ENCODE peak calls at places on chromosomes 3 and 15, in five cellular contexts. One of them, this sample, is unnamed.

GRCh38 chr3:59862686-59863085 is 812.9 kb upstream of the CFAP20DC start:
- DNase-seq in fibroblast of lung: peak; percentile 24
- DNase-seq in SK-N-SH: no peak
- DNase-seq in GM23338: no peak
- DNase-seq in H9: no peak
- DNase-seq in this sample: no peak

GRCh38 chr3:11331101-11331500 is 58.9 kb downstream of the ATG7 start:
- DNase-seq in fibroblast of lung: peak; percentile 4
- DNase-seq in SK-N-SH: no peak
- DNase-seq in GM23338: no peak
- DNase-seq in H9: no peak
- DNase-seq in this sample: peak; percentile 82

GRCh38 chr3:45180051-45180450 is 33.9 kb upstream of the CDCP1 start:
- DNase-seq in fibroblast of lung: peak; percentile 63
- DNase-seq in SK-N-SH: no peak
- DNase-seq in GM23338: no peak
- DNase-seq in H9: no peak
- DNase-seq in this sample: peak; percentile 96

GRCh38 chr3:188510366-188510765 is 356.4 kb downstream of the LPP start:
- DNase-seq in fibroblast of lung: peak; percentile 87
- DNase-seq in SK-N-SH: no peak
- DNase-seq in GM23338: no peak
- DNase-seq in H9: no peak
- DNase-seq in this sample: peak; percentile 75

GRCh38 chr15:73873889-73874511 is 636 bp downstream of the TBC1D21 start:
- DNase-seq in fibroblast of lung: peak; percentile 78
- DNase-seq in SK-N-SH: peak; percentile 55
- DNase-seq in GM23338: peak; percentile 82
- DNase-seq in H9: peak; percentile 24
- DNase-seq in this sample: no peak

GRCh38 chr3:190130037-190130436 is 9.3 kb upstream of the P3H2 start:
- DNase-seq in fibroblast of lung: no peak
- DNase-seq in SK-N-SH: no peak
- DNase-seq in GM23338: no peak
- DNase-seq in H9: no peak
- DNase-seq in this sample: no peak

GRCh38 chr15:100073982-100074381 is 267.8 kb downstream of the ADAMTS17 start:
- DNase-seq in fibroblast of lung: no peak
- DNase-seq in SK-N-SH: no peak
- DNase-seq in GM23338: no peak
- DNase-seq in H9: no peak
- DNase-seq in this sample: no peak

GRCh38 chr15:77347197-77347596 is 72.7 kb downstream of the PEAK1 start:
- DNase-seq in fibroblast of lung: no peak
- DNase-seq in SK-N-SH: no peak
- DNase-seq in GM23338: no peak
- DNase-seq in H9: no peak
- DNase-seq in this sample: no peak

GRCh38 chr15:40108061-40108854 is 421 bp downstream of the BMF start:
- DNase-seq in fibroblast of lung: peak; percentile 66
- DNase-seq in SK-N-SH: peak; percentile 66
- DNase-seq in GM23338: peak; percentile 53
- DNase-seq in H9: no peak
- DNase-seq in this sample: peak; percentile 96

GRCh38 chr15:58361291-58361759 is 70.5 kb upstream of the LIPC start:
- DNase-seq in fibroblast of lung: peak; percentile 98
- DNase-seq in SK-N-SH: no peak
- DNase-seq in GM23338: no peak
- DNase-seq in H9: no peak
- DNase-seq in this sample: peak; percentile 86

GRCh38 chr15:72057548-72058091 is 60.3 kb downstream of the MYO9A start:
- DNase-seq in fibroblast of lung: no peak
- DNase-seq in SK-N-SH: no peak
- DNase-seq in GM23338: peak; percentile 30
- DNase-seq in H9: no peak
- DNase-seq in this sample: no peak

GRCh38 chr3:44030690-44031344 is 210.9 kb upstream of the TOPAZ1 start:
- DNase-seq in fibroblast of lung: peak; percentile 12
- DNase-seq in SK-N-SH: no peak
- DNase-seq in GM23338: no peak
- DNase-seq in H9: no peak
- DNase-seq in this sample: no peak

GRCh38 chr3:139434764-139435291 is 41.5 kb downstream of the RBP2 start:
- DNase-seq in fibroblast of lung: peak; percentile 36
- DNase-seq in SK-N-SH: no peak
- DNase-seq in GM23338: peak; percentile 35
- DNase-seq in H9: no peak
- DNase-seq in this sample: no peak

GRCh38 chr3:71709908-71710511 is 15.2 kb downstream of the EIF4E3 start:
- DNase-seq in fibroblast of lung: no peak
- DNase-seq in SK-N-SH: no peak
- DNase-seq in GM23338: no peak
- DNase-seq in H9: no peak
- DNase-seq in this sample: no peak

GRCh38 chr15:69573815-69574472 is 121.3 kb downstream of the RPLP1 start:
- DNase-seq in fibroblast of lung: no peak
- DNase-seq in SK-N-SH: no peak
- DNase-seq in GM23338: no peak
- DNase-seq in H9: no peak
- DNase-seq in this sample: no peak

GRCh38 chr15:35876762-35877161 is 330.8 kb upstream of the DPH6 start:
- DNase-seq in fibroblast of lung: no peak
- DNase-seq in SK-N-SH: no peak
- DNase-seq in GM23338: no peak
- DNase-seq in H9: no peak
- DNase-seq in this sample: peak; percentile 6

GRCh38 chr3:186193534-186194450 is 84.9 kb upstream of the ETV5 start:
- DNase-seq in fibroblast of lung: no peak
- DNase-seq in SK-N-SH: peak; percentile 24
- DNase-seq in GM23338: peak; percentile 84
- DNase-seq in H9: peak; percentile 77
- DNase-seq in this sample: no peak

GRCh38 chr15:58081446-58081845 is 15.9 kb upstream of the ALDH1A2 start:
- DNase-seq in fibroblast of lung: no peak
- DNase-seq in SK-N-SH: no peak
- DNase-seq in GM23338: no peak
- DNase-seq in H9: no peak
- DNase-seq in this sample: no peak

GRCh38 chr3:16945330-16945729 is 60.6 kb downstream of the PLCL2 start:
- DNase-seq in fibroblast of lung: peak; percentile 29
- DNase-seq in SK-N-SH: no peak
- DNase-seq in GM23338: no peak
- DNase-seq in H9: no peak
- DNase-seq in this sample: no peak

GRCh38 chr15:68389041-68389930 is 42.7 kb downstream of the ITGA11 start:
- DNase-seq in fibroblast of lung: no peak
- DNase-seq in SK-N-SH: no peak
- DNase-seq in GM23338: peak; percentile 21
- DNase-seq in H9: peak; percentile 33
- DNase-seq in this sample: no peak

GRCh38 chr3:84601303-84601702 is 357.5 kb upstream of the CADM2 start:
- DNase-seq in fibroblast of lung: no peak
- DNase-seq in SK-N-SH: no peak
- DNase-seq in GM23338: peak; percentile 62
- DNase-seq in H9: no peak
- DNase-seq in this sample: no peak

GRCh38 chr15:80076321-80077318 is 17.1 kb downstream of the ZFAND6 start:
- DNase-seq in fibroblast of lung: peak; percentile 20
- DNase-seq in SK-N-SH: no peak
- DNase-seq in GM23338: no peak
- DNase-seq in H9: no peak
- DNase-seq in this sample: no peak

GRCh38 chr15:40336129-40337122 is 4.3 kb downstream of the CCDC9B start:
- DNase-seq in fibroblast of lung: no peak
- DNase-seq in SK-N-SH: no peak
- DNase-seq in GM23338: peak; percentile 72
- DNase-seq in H9: peak; percentile 70
- DNase-seq in this sample: peak; percentile 73

GRCh38 chr15:101250931-101251829 is 668 bp downstream of the CHSY1 start:
- DNase-seq in fibroblast of lung: no peak
- DNase-seq in SK-N-SH: peak; percentile 68
- DNase-seq in GM23338: peak; percentile 87
- DNase-seq in H9: no peak
- DNase-seq in this sample: peak; percentile 94

GRCh38 chr15:67024322-67024997 is 40.9 kb upstream of the SMAD3 start:
- DNase-seq in fibroblast of lung: peak; percentile 98
- DNase-seq in SK-N-SH: peak; percentile 51
- DNase-seq in GM23338: no peak
- DNase-seq in H9: no peak
- DNase-seq in this sample: peak; percentile 93

GRCh38 chr3:8607285-8608040 is 37.1 kb downstream of the SSUH2 start:
- DNase-seq in fibroblast of lung: peak; percentile 83
- DNase-seq in SK-N-SH: peak; percentile 82
- DNase-seq in GM23338: peak; percentile 51
- DNase-seq in H9: peak; percentile 43
- DNase-seq in this sample: peak; percentile 92

GRCh38 chr15:63510548-63510940 is 6.2 kb downstream of the USP3 start:
- DNase-seq in fibroblast of lung: no peak
- DNase-seq in SK-N-SH: no peak
- DNase-seq in GM23338: no peak
- DNase-seq in H9: no peak
- DNase-seq in this sample: no peak

GRCh38 chr15:41291065-41291631 is 41.2 kb downstream of the OIP5 start:
- DNase-seq in fibroblast of lung: no peak
- DNase-seq in SK-N-SH: no peak
- DNase-seq in GM23338: no peak
- DNase-seq in H9: no peak
- DNase-seq in this sample: peak; percentile 18

GRCh38 chr3:111070772-111071256 is 802 bp upstream of the NECTIN3 start:
- DNase-seq in fibroblast of lung: no peak
- DNase-seq in SK-N-SH: no peak
- DNase-seq in GM23338: peak; percentile 84
- DNase-seq in H9: no peak
- DNase-seq in this sample: no peak

GRCh38 chr3:111069974-111070751 is 1.5 kb upstream of the NECTIN3 start:
- DNase-seq in fibroblast of lung: peak; percentile 31
- DNase-seq in SK-N-SH: peak; percentile 31
- DNase-seq in GM23338: peak; percentile 45
- DNase-seq in H9: no peak
- DNase-seq in this sample: no peak

GRCh38 chr3:111073186-111073585 is 1.6 kb downstream of the NECTIN3 start:
- DNase-seq in fibroblast of lung: peak; percentile 55
- DNase-seq in SK-N-SH: no peak
- DNase-seq in GM23338: no peak
- DNase-seq in H9: no peak
- DNase-seq in this sample: peak; percentile 70

GRCh38 chr3:111071257-111072015 is at the start of gene NECTIN3:
- DNase-seq in fibroblast of lung: peak; percentile 99
- DNase-seq in SK-N-SH: peak; percentile 92
- DNase-seq in GM23338: peak; percentile 88
- DNase-seq in H9: peak; percentile 90
- DNase-seq in this sample: peak; percentile 96

GRCh38 chr3:111072016-111072891 is 638 bp downstream of the NECTIN3 start:
- DNase-seq in fibroblast of lung: peak; percentile 66
- DNase-seq in SK-N-SH: no peak
- DNase-seq in GM23338: peak; percentile 77
- DNase-seq in H9: peak; percentile 42
- DNase-seq in this sample: peak; percentile 76
- H2AFZ ChIP-seq in fibroblast of lung: peak overlapping the region; percentile 51
- H2AFZ ChIP-seq in SK-N-SH: no peak overlapping the region
- H2AFZ ChIP-seq in GM23338: peak overlapping the region; percentile 86
- H2AFZ ChIP-seq in H9: no peak overlapping the region
- H2AFZ ChIP-seq in this sample: peak overlapping the region; percentile 94

DNA sequence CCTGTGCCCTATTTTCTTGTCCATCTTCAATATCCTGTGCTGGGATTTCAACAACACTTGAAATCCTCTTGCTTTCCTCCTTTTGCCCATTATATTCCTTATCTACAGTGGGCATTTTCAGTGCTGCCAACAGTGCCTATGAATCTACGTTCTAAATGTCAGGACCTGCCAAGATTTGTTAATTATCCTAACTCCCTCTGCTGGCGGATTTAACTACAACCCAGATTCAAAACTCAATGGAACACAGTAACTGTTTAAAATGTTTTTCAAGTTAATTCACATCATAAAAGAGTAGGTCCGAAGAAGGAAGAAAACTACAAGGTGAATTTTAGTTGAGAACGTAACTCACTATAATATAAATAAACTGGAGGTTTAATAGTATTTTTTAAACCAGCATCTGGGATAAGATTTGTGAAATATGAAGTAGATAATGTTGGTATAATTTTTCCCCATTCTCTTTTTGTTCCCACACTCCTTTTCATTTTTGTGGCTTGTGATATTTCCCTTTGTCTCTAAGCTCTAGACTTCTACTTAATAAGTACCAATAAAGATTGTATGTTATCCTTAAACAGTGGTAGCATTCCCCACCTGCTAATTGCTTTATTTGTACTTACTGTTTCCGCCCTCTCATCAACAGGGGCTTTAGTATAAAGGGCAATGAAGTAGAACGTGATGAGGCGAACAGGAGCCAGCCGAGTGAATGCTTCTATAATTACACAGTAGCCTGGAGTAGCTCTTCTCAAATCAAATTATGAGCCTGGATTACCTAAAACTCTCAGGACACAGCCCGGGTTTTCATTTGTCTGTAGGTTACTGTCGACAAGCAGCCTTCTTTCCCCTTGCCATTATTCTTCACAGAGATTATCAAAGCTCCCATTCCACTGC is 302.5 kb upstream of the ATP11B start:
- DNase-seq in fibroblast of lung: peak; percentile 2
- DNase-seq in SK-N-SH: peak; percentile 39
- DNase-seq in GM23338: peak; percentile 77
- DNase-seq in H9: no peak
- DNase-seq in this sample: no peak
- TF ChIP-seq CTCF in fibroblast of lung: peak; percentile 16
- TF ChIP-seq CTCF in SK-N-SH: peak; percentile 61
- TF ChIP-seq CTCF in GM23338: peak; percentile 77
- TF ChIP-seq CTCF in H9: peak; percentile 74
- TF ChIP-seq CTCF in this sample: no peak

GRCh38 chr15:82307714-82308081 is 41.6 kb downstream of the GOLGA6L10 start:
- DNase-seq in fibroblast of lung: no peak
- DNase-seq in SK-N-SH: no peak
- DNase-seq in GM23338: no peak
- DNase-seq in H9: peak; percentile 9
- DNase-seq in this sample: no peak
- H2AFZ ChIP-seq in fibroblast of lung: no peak overlapping the region
- H2AFZ ChIP-seq in SK-N-SH: no peak overlapping the region
- H2AFZ ChIP-seq in GM23338: no peak overlapping the region
- H2AFZ ChIP-seq in H9: no peak overlapping the region
- H2AFZ ChIP-seq in this sample: no peak overlapping the region

GRCh38 chr15:56739964-56740640 is 6.8 kb upstream of the ZNF280D start:
- DNase-seq in fibroblast of lung: no peak
- DNase-seq in SK-N-SH: no peak
- DNase-seq in GM23338: peak; percentile 83
- DNase-seq in H9: peak; percentile 40
- DNase-seq in this sample: no peak

GRCh38 chr15:56737791-56738190 is 4.5 kb upstream of the ZNF280D start:
- DNase-seq in fibroblast of lung: no peak
- DNase-seq in SK-N-SH: no peak
- DNase-seq in GM23338: no peak
- DNase-seq in H9: no peak
- DNase-seq in this sample: no peak

GRCh38 chr15:56736881-56737707 is 3.8 kb upstream of the ZNF280D start:
- DNase-seq in fibroblast of lung: no peak
- DNase-seq in SK-N-SH: no peak
- DNase-seq in GM23338: no peak
- DNase-seq in H9: no peak
- DNase-seq in this sample: no peak

GRCh38 chr15:56741541-56741940 is 8.2 kb upstream of the ZNF280D start:
- DNase-seq in fibroblast of lung: no peak
- DNase-seq in SK-N-SH: no peak
- DNase-seq in GM23338: no peak
- DNase-seq in H9: no peak
- DNase-seq in this sample: no peak

GRCh38 chr15:56739474-56739873 is 6.2 kb upstream of the ZNF280D start:
- DNase-seq in fibroblast of lung: no peak
- DNase-seq in SK-N-SH: no peak
- DNase-seq in GM23338: no peak
- DNase-seq in H9: no peak
- DNase-seq in this sample: peak; percentile 23
- TF ChIP-seq CTCF in fibroblast of lung: no peak
- TF ChIP-seq CTCF in SK-N-SH: no peak
- TF ChIP-seq CTCF in GM23338: no peak
- TF ChIP-seq CTCF in H9: no peak
- TF ChIP-seq CTCF in this sample: no peak